ENCODE peak calls at places on chromosome 1, in four cellular contexts. Z is neural progenitor cell, C is GM23248, H is HCT116. E is an unnamed sample.

GRCh38 chr1:236875975-236876374 is 80.9 kb downstream of the MTR start:
- DNase-seq in Z (no peak), C (no peak), H (no peak), E (no peak)

GRCh38 chr1:223760833-223761232 is 48.5 kb downstream of the CAPN2 start:
- DNase-seq in Z (no peak), C (no peak), H (no peak), E (no peak)

GRCh38 chr1:86416343-86416742 is 7.6 kb upstream of the CLCA2 start:
- DNase-seq in Z (no peak), C (no peak), H (no peak), E (no peak)

GRCh38 chr1:182575540-182576149 is 13.4 kb downstream of the RNASEL start:
- DNase-seq in Z (no peak), C (peak; percentile 84), H (no peak), E (no peak)

GRCh38 chr1:53145942-53146708 is 3.7 kb upstream of the SLC1A7 start:
- DNase-seq in Z (peak; percentile 41), C (peak; percentile 99), H (peak; percentile 68), E (no peak)

GRCh38 chr1:99869304-99869703 is 19.1 kb downstream of the AGL start:
- DNase-seq in Z (no peak), C (peak; percentile 70), H (no peak), E (no peak)

GRCh38 chr1:91736999-91737615 is 148.8 kb downstream of the TGFBR3 start:
- DNase-seq in Z (peak; percentile 77), C (peak; percentile 95), H (peak; percentile 81), E (no peak)

GRCh38 chr1:35564037-35564883 is 6.7 kb downstream of the NCDN start:
- DNase-seq in Z (peak; percentile 88), C (peak; percentile 81), H (peak; percentile 58), E (peak; percentile 72)

GRCh38 chr1:50417946-50418599 is 5.2 kb downstream of the DMRTA2 start:
- DNase-seq in Z (peak; percentile 56), C (no peak), H (no peak), E (no peak)

GRCh38 chr1:162145280-162145965 is 75.9 kb downstream of the NOS1AP start:
- DNase-seq in Z (peak; percentile 91), C (no peak), H (no peak), E (no peak)

GRCh38 chr1:23643668-23644554 is 47.7 kb upstream of the RPL11 start:
- DNase-seq in Z (peak; percentile 65), C (no peak), H (no peak), E (no peak)
- TF ChIP-seq EZH2phosphoT487 in Z (no peak), C (no peak), H (no peak), E (no peak)

DNA sequence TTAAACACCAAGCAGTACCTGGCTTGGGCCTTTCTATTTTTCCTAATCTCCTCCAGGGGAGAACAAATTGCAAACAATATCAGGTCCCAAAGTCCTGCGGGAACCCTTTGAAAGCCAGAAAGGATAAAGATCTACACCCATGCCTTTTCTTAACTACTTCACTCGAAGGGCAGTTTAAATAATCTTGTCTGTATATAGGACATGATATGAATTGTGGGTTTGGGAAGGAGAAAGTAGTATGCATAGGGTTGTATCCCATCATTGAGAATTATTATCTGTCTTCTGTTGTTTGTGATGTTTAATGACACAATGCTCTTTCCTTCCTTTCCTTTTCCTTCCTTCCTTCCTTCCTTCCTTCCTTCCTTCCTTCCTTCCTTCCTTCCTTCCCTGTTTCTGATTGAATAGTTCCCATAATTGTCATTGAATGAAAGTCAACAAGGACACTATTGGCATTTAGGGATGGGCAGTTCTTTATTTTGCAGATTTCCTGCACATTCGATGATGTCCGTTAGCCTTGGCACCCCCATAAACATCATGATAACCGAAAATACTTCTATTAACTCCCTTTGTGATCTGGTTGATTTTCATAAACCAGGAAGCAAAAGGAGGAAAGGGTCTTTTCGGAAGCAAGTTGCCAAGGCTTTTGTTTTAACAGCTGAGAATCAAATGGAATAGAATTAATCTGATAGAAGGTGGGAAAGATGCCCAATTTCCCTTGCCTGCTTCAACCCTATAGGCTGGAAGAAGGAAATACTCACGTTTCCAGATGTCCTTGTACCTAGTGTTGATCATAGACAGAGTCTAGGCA is 141.3 kb downstream of the ATG4C start:
- DNase-seq in Z (no peak), C (no peak), H (no peak), E (no peak)
- H3K27ac ChIP-seq in Z (no peak overlapping the region), C (no peak overlapping the region), H (no peak overlapping the region), E (no peak overlapping the region)

GRCh38 chr1:154996966-154997701 is 3.7 kb downstream of the LENEP start:
- DNase-seq in Z (no peak), C (no peak), H (no peak), E (no peak)
- TF ChIP-seq EZH2phosphoT487 in Z (no peak), C (no peak), H (no peak), E (no peak)

GRCh38 chr1:89530690-89531089 is 6.1 kb downstream of the LRRC8B start:
- DNase-seq in Z (peak; percentile 57), C (no peak), H (no peak), E (no peak)

GRCh38 chr1:89531480-89532139 is 7.0 kb downstream of the LRRC8B start:
- DNase-seq in Z (no peak), C (no peak), H (no peak), E (no peak)

GRCh38 chr1:89529196-89529595 is 4.6 kb downstream of the LRRC8B start:
- DNase-seq in Z (no peak), C (no peak), H (no peak), E (no peak)

GRCh38 chr1:89532866-89533265 is 8.2 kb downstream of the LRRC8B start:
- DNase-seq in Z (no peak), C (no peak), H (no peak), E (no peak)

GRCh38 chr1:89532228-89532627 is 7.6 kb downstream of the LRRC8B start:
- DNase-seq in Z (no peak), C (no peak), H (no peak), E (no peak)
- H3K27ac ChIP-seq in Z (no peak overlapping the region), C (no peak overlapping the region), H (no peak overlapping the region), E (no peak overlapping the region)

GRCh38 chr1:6278263-6278662 is 17.4 kb upstream of the GPR153 start:
- DNase-seq in Z (no peak), C (no peak), H (no peak), E (no peak)
- TF ChIP-seq EZH2phosphoT487 in Z (no peak), C (no peak), H (no peak), E (no peak)

GRCh38 chr1:221074325-221074724 is 195.1 kb downstream of the HLX start:
- DNase-seq in Z (no peak), C (no peak), H (no peak), E (no peak)
- H3K27ac ChIP-seq in Z (no peak overlapping the region), C (no peak overlapping the region), H (no peak overlapping the region), E (no peak overlapping the region)

DNA sequence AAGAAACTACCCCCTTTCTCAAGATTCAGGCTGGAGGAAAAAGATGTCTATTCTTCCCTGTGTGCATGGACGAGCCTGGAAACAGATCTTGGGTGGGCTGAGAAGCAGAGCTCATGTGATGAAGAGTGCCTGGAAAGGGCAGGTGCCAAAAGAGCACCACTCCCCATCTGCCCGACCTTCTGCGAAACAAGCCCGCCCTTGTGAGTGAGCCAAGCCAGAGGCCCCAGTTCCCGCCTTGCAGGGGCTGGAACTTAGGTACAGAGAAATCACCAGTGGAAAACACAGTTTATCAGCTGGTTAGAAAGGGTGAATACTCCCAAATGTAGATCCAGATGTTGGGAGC is 26.7 kb upstream of the A3GALT2 start:
- DNase-seq in Z (no peak), C (peak; percentile 41), H (no peak), E (no peak)
- TF ChIP-seq EZH2phosphoT487 in Z (no peak), C (no peak), H (no peak), E (no peak)

GRCh38 chr1:154225370-154225769 is 4.6 kb downstream of the UBAP2L start:
- DNase-seq in Z (no peak), C (no peak), H (no peak), E (no peak)
- H3K27ac ChIP-seq in Z (no peak overlapping the region), C (no peak overlapping the region), H (no peak overlapping the region), E (no peak overlapping the region)

GRCh38 chr1:10515627-10516026 is 40.9 kb downstream of the PEX14 start:
- DNase-seq in Z (no peak), C (no peak), H (no peak), E (no peak)

GRCh38 chr1:10514490-10515235 is 39.9 kb downstream of the PEX14 start:
- DNase-seq in Z (peak; percentile 76), C (peak; percentile 63), H (peak; percentile 29), E (no peak)

GRCh38 chr1:10516925-10517676 is 42.4 kb downstream of the PEX14 start:
- DNase-seq in Z (no peak), C (no peak), H (no peak), E (no peak)

GRCh38 chr1:10517677-10517982 is 42.9 kb downstream of the PEX14 start:
- DNase-seq in Z (no peak), C (no peak), H (no peak), E (no peak)

DNA sequence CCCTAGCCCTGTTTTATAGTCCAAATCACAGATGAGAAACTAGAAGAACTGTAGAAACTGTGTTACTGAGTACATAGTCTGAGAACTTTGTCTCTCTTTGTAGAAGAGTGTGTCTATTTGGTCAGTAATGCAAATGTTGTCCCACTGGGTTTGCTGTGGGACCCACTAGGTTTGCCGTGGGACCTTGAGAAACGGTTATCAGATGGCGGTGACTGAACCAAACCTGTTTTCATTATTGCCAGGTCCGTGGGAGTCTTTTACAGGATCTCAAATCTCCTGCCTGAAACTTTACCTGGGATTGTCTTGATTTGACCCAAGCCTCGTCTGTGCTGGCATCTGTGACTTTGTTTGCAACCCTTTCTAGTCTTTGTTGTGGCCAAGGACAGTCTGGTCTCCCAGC is 41.5 kb downstream of the PEX14 start:
- DNase-seq in Z (no peak), C (no peak), H (no peak), E (no peak)
- TF ChIP-seq EZH2phosphoT487 in Z (no peak), C (no peak), H (no peak), E (no peak)

E was measured in MM.1S.